ENCODE peak calls at places on chromosomes 5 and 9, in five cellular contexts. N, B, U, Q and T are unnamed samples.
A peak's percentile ranks its signal among the peaks of the same experiment; 100 is the strongest.

GRCh38 chr5:10464173-10464572 is 22.5 kb downstream of the ROPN1L start:
- DNase-seq in Q (no peak), B (no peak), U (no peak), N (no peak), T (no peak)

GRCh38 chr5:54835642-54836041 is 149.8 kb downstream of the ESM1 start:
- DNase-seq in U (no peak), B (no peak), Q (peak; percentile 4), N (no peak), T (no peak)

GRCh38 chr9:27196383-27196782 is 87.4 kb downstream of the TEK start:
- DNase-seq in B (no peak), U (no peak), Q (no peak), N (no peak), T (no peak)

GRCh38 chr5:149152317-149152746 is 11.0 kb downstream of the ABLIM3 start:
- DNase-seq in N (no peak), Q (peak; percentile 62), B (no peak), U (no peak), T (no peak)

GRCh38 chr9:128091571-128091970 is 23.5 kb downstream of the SLC25A25 start:
- DNase-seq in Q (no peak), U (no peak), N (no peak), B (no peak), T (no peak)

GRCh38 chr9:17600962-17601593 is 22.2 kb downstream of the SH3GL2 start:
- DNase-seq in N (no peak), Q (peak; percentile 46), U (no peak), B (no peak), T (no peak)

GRCh38 chr5:59003124-59003523 is 420.2 kb downstream of the RAB3C start:
- DNase-seq in Q (no peak), U (no peak), N (no peak), B (no peak), T (no peak)

GRCh38 chr9:86098793-86099694 is at the start of gene GOLM1:
- DNase-seq in U (peak; percentile 93), B (peak; percentile 89), Q (peak; percentile 63), N (no peak), T (peak; percentile 69)

GRCh38 chr5:1033178-1033577 is 24.6 kb downstream of the NKD2 start:
- DNase-seq in U (peak; percentile 19), N (no peak), B (no peak), Q (no peak), T (no peak)

GRCh38 chr5:59583810-59584562 is 309.5 kb downstream of the PDE4D start:
- DNase-seq in Q (no peak), N (no peak), B (no peak), U (no peak), T (no peak)

GRCh38 chr5:33501899-33502298 is 61.1 kb downstream of the TARS1 start:
- DNase-seq in B (no peak), U (no peak), Q (no peak), N (no peak), T (no peak)

GRCh38 chr9:4097490-4097889 is 202.4 kb downstream of the GLIS3 start:
- DNase-seq in U (no peak), Q (no peak), N (no peak), B (no peak), T (no peak)

GRCh38 chr9:1729631-1730030 is 285.5 kb upstream of the SMARCA2 start:
- DNase-seq in Q (no peak), U (no peak), N (no peak), B (no peak), T (no peak)

GRCh38 chr9:2465921-2466460 is 155.6 kb upstream of the VLDLR start:
- DNase-seq in Q (peak; percentile 51), U (no peak), N (peak; percentile 36), B (no peak), T (peak; percentile 96)

GRCh38 chr9:118558026-118558425 is 811.2 kb downstream of the BRINP1 start:
- DNase-seq in B (no peak), U (no peak), N (no peak), Q (no peak), T (no peak)

GRCh38 chr5:139394123-139394653 is 716 bp downstream of the PROB1 start:
- DNase-seq in N (no peak), U (peak; percentile 83), Q (no peak), B (peak; percentile 88), T (peak; percentile 82)

GRCh38 chr5:101012880-101013279 is 109.8 kb upstream of the ST8SIA4 start:
- DNase-seq in N (no peak), Q (peak; percentile 11), U (no peak), B (peak; percentile 5), T (no peak)

GRCh38 chr5:137300411-137301240 is 198.5 kb downstream of the SPOCK1 start:
- DNase-seq in N (no peak), B (no peak), Q (peak; percentile 27), U (no peak), T (no peak)

GRCh38 chr5:157222506-157223230 is 42.0 kb downstream of the ITK start:
- DNase-seq in U (no peak), Q (peak; percentile 42), N (no peak), B (no peak), T (peak; percentile 26)

GRCh38 chr5:153079396-153079795 is 411.1 kb upstream of the GRIA1 start:
- DNase-seq in N (no peak), U (no peak), B (no peak), Q (peak; percentile 41), T (no peak)

GRCh38 chr9:97755618-97756267 is 58.6 kb upstream of the XPA start:
- DNase-seq in B (no peak), Q (no peak), N (no peak), U (no peak), T (no peak)

GRCh38 chr5:157451806-157452205 is 8.2 kb upstream of the NIPAL4 start:
- DNase-seq in U (no peak), Q (no peak), B (no peak), N (no peak), T (no peak)

GRCh38 chr5:152595327-152595890 is 190.3 kb upstream of the NMUR2 start:
- DNase-seq in N (no peak), U (no peak), Q (no peak), B (peak; percentile 56), T (no peak)

GRCh38 chr5:119343766-119344165 is 12.1 kb upstream of the TNFAIP8 start:
- DNase-seq in U (no peak), N (no peak), B (no peak), Q (no peak), T (no peak)

GRCh38 chr9:101737705-101738565 is 512 bp downstream of the GRIN3A start:
- DNase-seq in U (peak; percentile 56), N (no peak), Q (no peak), B (peak; percentile 77), T (no peak)

GRCh38 chr5:181242031-181242451 is 1.7 kb downstream of the RACK1 start:
- DNase-seq in U (no peak), Q (no peak), N (no peak), B (no peak), T (no peak)

GRCh38 chr5:56838409-56839039 is 23.2 kb downstream of the MAP3K1 start:
- DNase-seq in U (no peak), N (no peak), B (peak; percentile 65), Q (peak; percentile 64), T (peak; percentile 74)

GRCh38 chr5:20974423-20974822 is 986.4 kb upstream of the CDH18 start:
- DNase-seq in U (no peak), N (no peak), B (no peak), Q (peak; percentile 73), T (no peak)
- TF ChIP-seq EZH2phosphoT487 in U (no peak), N (no peak), B (no peak), Q (no peak), T (no peak)

GRCh38 chr5:14665110-14665822 is 748 bp downstream of the OTULIN start:
- DNase-seq in B (peak; percentile 50), N (no peak), U (peak; percentile 53), Q (peak; percentile 59), T (peak; percentile 53)

GRCh38 chr5:14664270-14665109 is at the start of gene OTULIN:
- DNase-seq in B (peak; percentile 95), U (peak; percentile 100), Q (peak; percentile 94), N (peak; percentile 72), T (peak; percentile 95)

GRCh38 chr5:14667770-14668169 is 3.3 kb downstream of the OTULIN start:
- DNase-seq in U (no peak), Q (no peak), N (no peak), B (no peak), T (no peak)

GRCh38 chr5:14667290-14667689 is 2.8 kb downstream of the OTULIN start:
- DNase-seq in U (no peak), Q (no peak), N (no peak), B (no peak), T (no peak)

DNA sequence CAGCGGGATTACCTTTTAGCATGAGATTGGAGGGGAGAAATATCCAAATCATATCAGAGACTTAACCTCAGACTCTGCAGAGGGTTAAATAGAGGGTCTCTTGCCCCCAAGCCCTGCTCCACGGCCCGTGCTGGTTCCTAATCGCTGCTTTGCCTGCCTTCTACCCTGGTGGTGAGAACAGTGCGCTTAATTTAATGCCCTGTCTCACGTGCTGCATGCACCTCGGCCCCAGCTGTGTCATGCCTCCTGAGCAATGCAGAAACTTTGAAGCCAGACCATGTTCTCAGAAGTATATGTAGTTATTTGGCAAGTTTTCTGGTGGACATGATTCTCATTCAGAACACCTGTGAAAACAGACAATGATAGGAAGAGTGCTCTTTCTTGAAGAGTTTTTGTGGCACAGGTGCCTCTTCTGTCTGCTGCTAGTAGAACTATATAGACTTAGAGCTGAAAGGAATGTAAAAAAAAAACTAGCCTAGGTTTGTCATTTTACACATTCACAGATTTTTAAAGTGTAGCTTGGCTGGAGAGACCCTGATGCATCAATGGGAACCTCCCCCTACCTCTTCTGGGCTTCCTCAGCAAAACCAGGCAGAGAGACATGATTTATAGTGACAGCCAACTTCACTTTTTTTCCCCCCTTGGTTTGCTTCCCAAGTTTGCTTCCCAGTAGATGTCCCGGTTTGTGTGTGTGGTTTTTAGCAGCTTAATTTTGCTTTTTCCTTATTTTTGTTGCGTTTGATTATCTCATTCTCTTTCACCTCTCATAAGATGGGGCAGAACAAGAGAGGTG is 1.6 kb downstream of the OTULIN start:
- DNase-seq in B (peak; percentile 29), Q (peak; percentile 47), N (no peak), U (peak; percentile 39), T (peak; percentile 79)
- TF ChIP-seq CTCF in B (peak; percentile 24), Q (no peak), N (peak; percentile 14), U (no peak), T (peak; percentile 31)

GRCh38 chr9:33158555-33159057 is 8.5 kb downstream of the B4GALT1 start:
- DNase-seq in U (no peak), Q (no peak), N (no peak), B (no peak), T (no peak)

GRCh38 chr9:33161011-33161588 is 6.0 kb downstream of the B4GALT1 start:
- DNase-seq in U (peak; percentile 62), B (peak; percentile 19), Q (peak; percentile 93), N (peak; percentile 88), T (no peak)

GRCh38 chr9:33157960-33158359 is 9.2 kb downstream of the B4GALT1 start:
- DNase-seq in B (peak; percentile 31), U (no peak), Q (no peak), N (no peak), T (no peak)

GRCh38 chr9:33159058-33159759 is 7.9 kb downstream of the B4GALT1 start:
- DNase-seq in B (no peak), U (no peak), Q (peak; percentile 59), N (no peak), T (peak; percentile 65)

DNA sequence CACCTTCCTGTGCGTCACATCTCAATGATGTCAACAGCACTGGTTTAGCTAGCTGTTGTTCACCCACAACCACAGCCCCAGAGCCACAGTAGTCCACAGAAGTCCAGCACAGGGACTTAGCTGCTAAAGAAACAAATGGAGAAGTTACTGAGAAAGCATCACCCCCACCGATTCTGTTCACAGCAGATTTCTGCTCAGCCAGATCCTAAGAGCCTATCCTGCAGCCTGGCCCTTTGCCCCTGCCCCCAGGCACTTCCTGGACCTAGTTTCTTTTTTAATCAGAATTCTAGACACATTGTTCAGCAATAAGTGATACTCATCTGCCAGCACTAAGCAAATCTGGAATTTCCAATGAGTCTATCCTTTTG is 7.4 kb downstream of the B4GALT1 start:
- DNase-seq in B (no peak), N (no peak), U (peak; percentile 43), Q (peak; percentile 50), T (peak; percentile 25)
- H3K9ac ChIP-seq in B (no peak overlapping the region), N (peak overlapping the region; percentile 63), U (peak overlapping the region; percentile 50), Q (peak overlapping the region; percentile 54), T (peak overlapping the region; percentile 57)

GRCh38 chr5:172188893-172189692 is 1.1 kb upstream of the STK10 start:
- DNase-seq in N (no peak), Q (no peak), B (peak; percentile 92), U (no peak), T (no peak)
- TF ChIP-seq EZH2phosphoT487 in N (no peak), Q (no peak), B (no peak), U (no peak), T (no peak)